ENCODE peak calls at places on chromosomes 13 and 19, in nine cellular contexts. Y, X, B, J, I, P, R, Z and V are unnamed samples.

GRCh38 chr13:25249001-25249543 is 38.2 kb downstream of the MTMR6 start:
- DNase-seq in Y (no peak), X (no peak), B (no peak), J (no peak), I (no peak), P (no peak), R (peak; percentile 41), Z (no peak), V (no peak)

GRCh38 chr19:6062274-6062673 is 48.0 kb downstream of the RFX2 start:
- DNase-seq in Y (no peak), X (peak; percentile 49), B (no peak), J (no peak), I (peak; percentile 57), P (no peak), R (peak; percentile 60), Z (no peak), V (no peak)

GRCh38 chr13:101474419-101474957 is 22.0 kb downstream of the ITGBL1 start:
- DNase-seq in Y (peak; percentile 76), X (no peak), B (no peak), J (no peak), I (no peak), P (no peak), R (peak; percentile 90), Z (no peak), V (peak; percentile 41)

GRCh38 chr19:6271251-6271650 is 8.5 kb downstream of the MLLT1 start:
- DNase-seq in Y (no peak), X (no peak), B (no peak), J (no peak), I (no peak), P (no peak), R (peak; percentile 67), Z (no peak), V (no peak)

GRCh38 chr13:25752957-25753540 is 298.8 kb downstream of the SHISA2 start:
- DNase-seq in Y (no peak), X (no peak), B (no peak), J (no peak), I (peak; percentile 35), P (peak; percentile 44), R (peak; percentile 91), Z (no peak), V (no peak)

GRCh38 chr13:79870123-79870522 is 389.2 kb downstream of the NDFIP2 start:
- DNase-seq in Y (no peak), X (no peak), B (no peak), J (no peak), I (no peak), P (no peak), R (peak; percentile 32), Z (no peak), V (no peak)

GRCh38 chr19:17933414-17934129 is 757 bp downstream of the CCDC124 start:
- DNase-seq in Y (no peak), X (no peak), B (no peak), J (no peak), I (no peak), P (no peak), R (peak; percentile 36), Z (no peak), V (no peak)

GRCh38 chr13:40640845-40641458 is 25.5 kb downstream of the FOXO1 start:
- DNase-seq in Y (no peak), X (no peak), B (no peak), J (no peak), I (no peak), P (no peak), R (no peak), Z (no peak), V (no peak)

GRCh38 chr13:110245421-110245899 is 61.5 kb downstream of the COL4A1 start:
- DNase-seq in Y (no peak), X (no peak), B (no peak), J (no peak), I (no peak), P (no peak), R (peak; percentile 76), Z (no peak), V (no peak)

GRCh38 chr13:27977476-27978300 is 8.6 kb upstream of the CDX2 start:
- DNase-seq in Y (no peak), X (no peak), B (no peak), J (peak; percentile 33), I (no peak), P (no peak), R (peak; percentile 10), Z (no peak), V (peak; percentile 46)

GRCh38 chr13:108060111-108060510 is 155.2 kb downstream of the LIG4 start:
- DNase-seq in Y (no peak), X (no peak), B (no peak), J (no peak), I (no peak), P (no peak), R (no peak), Z (no peak), V (no peak)

GRCh38 chr19:10680545-10681135 is 20.6 kb upstream of the QTRT1 start:
- DNase-seq in Y (no peak), X (no peak), B (no peak), J (no peak), I (no peak), P (no peak), R (no peak), Z (no peak), V (no peak)

GRCh38 chr19:49818691-49819331 is 722 bp downstream of the MED25 start:
- DNase-seq in Y (no peak), X (no peak), B (no peak), J (no peak), I (no peak), P (no peak), R (no peak), Z (no peak), V (no peak)

GRCh38 chr19:37698216-37698615 is 21.3 kb downstream of the ZNF607 start:
- DNase-seq in Y (no peak), X (no peak), B (no peak), J (no peak), I (no peak), P (no peak), R (no peak), Z (no peak), V (no peak)

GRCh38 chr13:108113407-108113806 is 101.9 kb downstream of the LIG4 start:
- DNase-seq in Y (no peak), X (no peak), B (no peak), J (no peak), I (no peak), P (no peak), R (no peak), Z (no peak), V (no peak)

DNA sequence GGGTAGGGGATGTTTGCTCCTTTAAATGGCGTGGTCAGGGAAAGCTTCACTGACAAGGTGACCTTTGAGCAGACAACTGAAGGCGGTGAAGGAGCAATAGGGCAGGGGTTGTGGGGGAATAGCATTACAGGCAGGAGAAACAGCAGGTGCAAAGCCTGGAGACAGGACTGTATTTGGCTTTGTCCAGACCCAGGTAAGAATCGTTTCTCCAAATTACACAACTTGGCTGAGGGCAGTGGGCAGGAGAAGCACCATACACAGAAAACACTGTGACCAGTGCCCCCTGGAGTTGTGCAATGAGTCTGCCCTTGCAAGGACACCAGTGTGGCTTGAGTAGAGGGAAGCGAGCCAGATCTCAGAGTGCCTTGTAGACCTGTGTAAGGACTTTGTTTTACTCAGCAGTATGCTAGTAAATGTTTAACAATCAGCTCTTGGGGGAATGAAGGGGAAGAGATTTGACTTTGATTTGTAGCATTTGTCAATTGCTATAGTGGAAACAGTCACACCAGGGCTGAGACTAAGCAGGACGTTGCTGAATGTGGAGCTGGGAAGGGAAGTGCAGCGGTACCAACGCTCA is 360.0 kb downstream of the DCT start:
- DNase-seq in Y (no peak), X (no peak), B (no peak), J (no peak), I (peak; percentile 62), P (no peak), R (no peak), Z (no peak), V (no peak)
- TF ChIP-seq CTCF in Y (no peak), X (no peak), B (no peak), J (no peak), I (peak; percentile 46), P (no peak), R (no peak), Z (peak; percentile 10), V (no peak)

DNA sequence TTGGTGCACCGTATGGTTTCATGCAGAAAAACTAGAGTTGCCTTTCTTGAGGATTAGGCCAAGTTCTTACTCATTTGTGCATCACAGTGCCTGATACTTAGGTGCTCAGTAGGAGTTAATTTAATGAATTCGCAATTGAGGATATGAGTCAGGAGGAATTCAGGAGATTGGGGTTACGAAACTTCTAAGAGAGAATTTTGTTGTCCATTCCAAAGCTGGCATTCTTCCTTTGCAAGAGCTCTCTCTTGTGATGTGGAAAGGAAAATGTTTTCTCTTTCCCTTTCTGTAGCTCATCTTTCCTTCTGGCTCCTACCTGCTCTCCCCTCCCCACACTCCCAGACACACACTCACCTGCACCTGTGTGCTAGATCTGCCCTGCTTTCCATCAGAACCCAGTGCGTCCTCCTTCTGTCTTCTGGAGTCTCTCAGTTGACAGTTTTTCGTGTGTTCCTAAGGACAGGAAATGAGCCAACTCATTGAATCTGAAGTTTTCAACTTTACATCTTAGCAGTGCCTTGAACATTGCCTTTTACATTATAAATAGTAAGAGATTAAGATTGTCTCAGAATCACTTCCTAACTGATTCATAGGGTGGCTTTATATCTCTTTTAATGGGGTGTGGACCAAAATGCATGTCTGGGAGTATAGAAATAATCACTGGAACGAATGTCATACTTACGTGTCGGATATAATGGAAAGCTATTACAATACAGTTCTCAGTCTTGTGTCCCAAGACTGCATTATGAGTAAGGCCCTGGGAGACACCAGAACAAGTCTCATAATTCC is 19.7 kb upstream of the ERCC5 start:
- DNase-seq in Y (peak; percentile 85), X (no peak), B (no peak), J (no peak), I (no peak), P (no peak), R (peak; percentile 95), Z (no peak), V (no peak)
- TF ChIP-seq CTCF in Y (no peak), X (no peak), B (no peak), J (no peak), I (no peak), P (no peak), R (no peak), Z (no peak), V (no peak)

GRCh38 chr19:40974633-40975037 is 16.4 kb upstream of the CYP2B6 start:
- DNase-seq in Y (peak; percentile 5), X (peak; percentile 73), B (no peak), J (peak; percentile 72), I (peak; percentile 81), P (peak; percentile 51), R (peak; percentile 81), Z (peak; percentile 73), V (peak; percentile 75)
- TF ChIP-seq CTCF in Y (peak; percentile 79), X (peak; percentile 72), B (peak; percentile 76), J (peak; percentile 93), I (peak; percentile 89), P (peak; percentile 92), R (peak; percentile 91), Z (peak; percentile 96), V (peak; percentile 96)

DNA sequence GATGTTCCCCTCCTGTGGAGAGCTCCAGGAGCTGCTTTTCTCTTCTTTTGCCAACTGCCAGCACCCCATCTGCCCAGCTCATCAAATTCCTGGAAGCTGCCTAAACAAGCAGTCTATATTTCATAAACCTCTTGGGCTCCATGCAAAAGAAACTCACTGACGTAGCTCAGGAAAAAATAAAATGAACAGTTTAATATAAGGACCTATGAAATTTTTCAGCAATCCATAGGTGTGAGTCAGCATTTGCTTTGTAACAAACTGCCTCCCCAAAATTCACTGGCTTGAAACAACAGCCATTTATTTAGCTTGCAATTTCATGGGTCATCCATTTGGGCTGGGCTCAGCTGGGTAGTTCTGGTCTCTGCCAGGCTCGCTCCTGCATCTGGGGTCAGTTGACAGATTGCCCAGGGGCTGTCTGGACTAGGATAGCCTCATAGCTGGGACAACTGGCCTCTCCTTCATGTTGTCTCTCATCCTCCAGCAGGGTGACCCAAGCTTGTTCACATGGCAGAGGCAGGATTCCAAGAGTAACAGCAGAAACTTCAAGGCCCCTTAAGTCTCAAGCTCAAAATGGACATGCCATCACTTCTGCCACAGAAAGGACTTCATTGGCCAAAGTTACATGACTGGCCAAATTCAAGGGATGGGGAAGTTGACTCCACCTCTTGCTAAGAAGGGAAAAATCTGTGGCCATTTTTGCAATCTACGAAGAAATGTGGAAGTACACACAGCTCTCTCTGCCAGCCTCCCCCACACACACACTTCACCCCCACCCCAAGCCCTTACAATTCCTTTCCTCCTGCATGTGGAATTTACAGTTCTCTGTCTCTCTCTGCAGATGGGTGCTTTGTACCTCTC is 7.9 kb upstream of the PVR start:
- DNase-seq in Y (no peak), X (no peak), B (no peak), J (no peak), I (no peak), P (no peak), R (peak; percentile 31), Z (no peak), V (no peak)
- TF ChIP-seq CTCF in Y (no peak), X (no peak), B (no peak), J (no peak), I (no peak), P (no peak), R (no peak), Z (no peak), V (no peak)